ENCODE peak calls at places on chromosomes 4 and X, in four cellular contexts. One of them, this sample, is unnamed.

GRCh38 chr4:31518796-31519250 is 798.7 kb downstream of the PCDH7 start:
- DNase-seq in HL-60: no peak
- DNase-seq in K562: no peak
- DNase-seq in GM12878: no peak
- DNase-seq in this sample: no peak

GRCh38 chr4:59597536-59598232 is 1602.4 kb upstream of the ADGRL3 start:
- DNase-seq in HL-60: no peak
- DNase-seq in K562: no peak
- DNase-seq in GM12878: no peak
- DNase-seq in this sample: no peak

GRCh38 chrX:109841869-109842579 is 109.0 kb upstream of the ACSL4 start:
- DNase-seq in HL-60: no peak
- DNase-seq in K562: peak
- DNase-seq in GM12878: no peak
- DNase-seq in this sample: no peak

GRCh38 chrX:1537031-1537715 is at the start of gene P2RY8:
- DNase-seq in HL-60: peak
- DNase-seq in K562: no peak
- DNase-seq in GM12878: peak
- DNase-seq in this sample: no peak

GRCh38 chrX:107675823-107676555 is 47.7 kb downstream of the PRPS1 start:
- DNase-seq in HL-60: no peak
- DNase-seq in K562: no peak
- DNase-seq in GM12878: no peak
- DNase-seq in this sample: no peak

GRCh38 chr4:81743731-81744465 is 272.2 kb upstream of the RASGEF1B start:
- DNase-seq in HL-60: no peak
- DNase-seq in K562: no peak
- DNase-seq in GM12878: no peak
- DNase-seq in this sample: no peak

GRCh38 chrX:10117301-10117700 is 39.5 kb upstream of the CLCN4 start:
- DNase-seq in HL-60: no peak
- DNase-seq in K562: no peak
- DNase-seq in GM12878: no peak
- DNase-seq in this sample: no peak

GRCh38 chrX:19034025-19034424 is 50.1 kb upstream of the PHKA2 start:
- DNase-seq in HL-60: no peak
- DNase-seq in K562: no peak
- DNase-seq in GM12878: no peak
- DNase-seq in this sample: no peak

GRCh38 chr4:184757810-184758209 is 23.9 kb upstream of the CENPU start:
- DNase-seq in HL-60: no peak
- DNase-seq in K562: no peak
- DNase-seq in GM12878: no peak
- DNase-seq in this sample: no peak

GRCh38 chr4:53321151-53321987 is 44.5 kb downstream of the SCFD2 start:
- DNase-seq in HL-60: no peak
- DNase-seq in K562: no peak
- DNase-seq in GM12878: no peak
- DNase-seq in this sample: no peak

GRCh38 chr4:25966171-25966570 is 52.2 kb downstream of the SMIM20 start:
- DNase-seq in HL-60: peak
- DNase-seq in K562: no peak
- DNase-seq in GM12878: no peak
- DNase-seq in this sample: no peak

GRCh38 chr4:70925899-70926635 is 23.9 kb downstream of the MOB1B start:
- DNase-seq in HL-60: no peak
- DNase-seq in K562: no peak
- DNase-seq in GM12878: peak
- DNase-seq in this sample: no peak

GRCh38 chr4:152220201-152220666 is 315.7 kb downstream of the FBXW7 start:
- DNase-seq in HL-60: no peak
- DNase-seq in K562: no peak
- DNase-seq in GM12878: no peak
- DNase-seq in this sample: no peak

DNA sequence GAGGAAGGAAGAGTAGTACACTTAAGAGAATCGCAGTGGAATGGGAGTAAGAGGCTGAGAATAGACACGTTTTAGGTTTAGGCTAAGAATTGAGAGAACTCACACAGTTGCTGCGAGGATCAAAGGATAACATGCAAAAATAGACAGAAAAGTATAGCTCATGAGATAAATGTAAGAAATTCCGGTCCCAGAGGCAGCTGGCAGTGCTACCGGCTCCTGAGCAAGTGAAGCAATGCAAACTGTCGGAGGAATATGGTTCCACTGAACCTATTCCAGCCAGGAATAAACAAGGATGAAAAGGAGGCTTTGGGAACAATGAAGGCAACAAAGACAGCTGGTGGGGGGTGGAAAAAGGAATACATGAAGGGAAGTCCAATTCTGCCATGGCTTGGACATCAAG is 191.8 kb downstream of the QDPR start:
- DNase-seq in HL-60: no peak
- DNase-seq in K562: no peak
- DNase-seq in GM12878: no peak
- DNase-seq in this sample: no peak
- TF ChIP-seq POLR2AphosphoS5 in HL-60: no peak
- TF ChIP-seq POLR2AphosphoS5 in K562: no peak
- TF ChIP-seq POLR2AphosphoS5 in GM12878: no peak
- TF ChIP-seq POLR2AphosphoS5 in this sample: no peak

DNA sequence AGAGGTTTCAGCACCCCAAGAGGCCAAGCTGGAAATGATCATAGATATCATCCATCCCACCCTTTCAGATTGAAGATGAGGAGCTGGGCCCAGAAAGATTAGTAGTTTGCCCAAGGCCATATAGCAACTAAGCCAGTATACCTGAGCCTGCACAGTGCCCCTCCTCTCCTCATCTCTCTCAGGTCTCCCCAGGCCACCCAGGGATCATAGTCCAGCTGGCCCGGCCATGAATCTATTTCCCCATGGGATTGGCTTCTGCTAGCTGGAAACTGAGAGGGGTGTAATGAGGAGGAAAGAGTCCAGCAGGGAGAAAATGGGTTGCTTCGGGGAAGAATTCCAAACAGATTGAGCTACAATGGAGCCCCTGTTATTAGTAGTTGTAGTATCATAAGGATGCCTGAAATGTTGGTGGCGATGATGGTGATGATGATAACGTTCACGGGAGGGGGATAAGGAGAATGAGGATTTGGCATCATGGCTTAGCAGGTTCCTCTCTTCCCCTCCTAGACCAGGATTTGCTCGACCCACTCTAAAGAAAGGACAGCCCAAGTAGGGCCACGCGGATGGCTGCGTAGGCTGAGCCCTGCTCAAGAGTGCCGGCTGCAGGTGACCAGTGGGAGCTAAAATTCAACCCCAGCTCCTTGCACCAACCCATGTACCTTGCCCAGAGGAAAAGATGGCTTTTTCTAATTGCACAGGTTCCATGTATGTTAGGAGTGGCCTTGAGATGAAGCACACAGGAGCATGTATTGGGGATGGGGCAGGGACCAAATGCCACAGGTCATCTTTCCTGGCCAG is 117.8 kb upstream of the PJA1 start:
- DNase-seq in HL-60: no peak
- DNase-seq in K562: no peak
- DNase-seq in GM12878: no peak
- DNase-seq in this sample: no peak
- TF ChIP-seq SPI1 in HL-60: no peak
- TF ChIP-seq SPI1 in K562: no peak
- TF ChIP-seq SPI1 in GM12878: no peak
- TF ChIP-seq SPI1 in this sample: no peak

DNA sequence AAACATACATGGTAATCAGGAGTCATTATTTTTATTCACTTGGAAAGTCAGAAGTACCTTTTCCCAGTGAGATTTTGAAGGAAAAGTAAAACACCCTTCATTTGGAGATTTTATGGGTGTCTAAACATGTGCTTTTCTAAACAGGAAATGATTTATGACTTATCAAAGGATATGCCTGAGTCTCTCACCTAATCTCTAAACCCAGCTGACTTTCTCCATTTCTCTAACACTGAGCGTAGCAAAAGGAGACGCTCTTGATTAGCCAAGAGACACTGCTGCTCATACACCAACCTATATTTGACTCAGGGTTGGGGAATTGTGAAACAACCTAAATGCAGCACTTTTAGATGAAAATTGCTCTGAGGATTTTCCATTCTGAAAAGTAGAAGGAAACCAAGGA is 468.5 kb upstream of the FTHL17 start:
- DNase-seq in HL-60: no peak
- DNase-seq in K562: no peak
- DNase-seq in GM12878: no peak
- DNase-seq in this sample: no peak
- TF ChIP-seq POLR2AphosphoS5 in HL-60: no peak
- TF ChIP-seq POLR2AphosphoS5 in K562: no peak
- TF ChIP-seq POLR2AphosphoS5 in GM12878: no peak
- TF ChIP-seq POLR2AphosphoS5 in this sample: no peak

GRCh38 chrX:115452256-115452655 is 108.7 kb upstream of the PLS3 start:
- DNase-seq in HL-60: no peak
- DNase-seq in K562: no peak
- DNase-seq in GM12878: no peak
- DNase-seq in this sample: no peak

GRCh38 chrX:115448146-115448545 is 112.8 kb upstream of the PLS3 start:
- DNase-seq in HL-60: no peak
- DNase-seq in K562: no peak
- DNase-seq in GM12878: no peak
- DNase-seq in this sample: no peak

GRCh38 chrX:115449742-115450141 is 111.2 kb upstream of the PLS3 start:
- DNase-seq in HL-60: no peak
- DNase-seq in K562: no peak
- DNase-seq in GM12878: no peak
- DNase-seq in this sample: no peak
- TF ChIP-seq SPI1 in HL-60: no peak
- TF ChIP-seq SPI1 in K562: no peak
- TF ChIP-seq SPI1 in GM12878: no peak
- TF ChIP-seq SPI1 in this sample: no peak

GRCh38 chr4:105147226-105148151 is 813 bp downstream of the TET2 start:
- DNase-seq in HL-60: no peak
- DNase-seq in K562: peak
- DNase-seq in GM12878: no peak
- DNase-seq in this sample: no peak

GRCh38 chr4:105145059-105145912 is 1.4 kb upstream of the TET2 start:
- DNase-seq in HL-60: peak
- DNase-seq in K562: no peak
- DNase-seq in GM12878: no peak
- DNase-seq in this sample: no peak

GRCh38 chr4:105149771-105150170 is 3.1 kb downstream of the TET2 start:
- DNase-seq in HL-60: no peak
- DNase-seq in K562: no peak
- DNase-seq in GM12878: no peak
- DNase-seq in this sample: no peak

GRCh38 chr4:105145913-105146285 is 777 bp upstream of the TET2 start:
- DNase-seq in HL-60: no peak
- DNase-seq in K562: no peak
- DNase-seq in GM12878: no peak
- DNase-seq in this sample: no peak

GRCh38 chr4:105146286-105147219 is at the start of gene TET2:
- DNase-seq in HL-60: peak
- DNase-seq in K562: peak
- DNase-seq in GM12878: peak
- DNase-seq in this sample: peak
- TF ChIP-seq POLR2AphosphoS5 in HL-60: peak
- TF ChIP-seq POLR2AphosphoS5 in K562: peak
- TF ChIP-seq POLR2AphosphoS5 in GM12878: peak
- TF ChIP-seq POLR2AphosphoS5 in this sample: peak

DNA sequence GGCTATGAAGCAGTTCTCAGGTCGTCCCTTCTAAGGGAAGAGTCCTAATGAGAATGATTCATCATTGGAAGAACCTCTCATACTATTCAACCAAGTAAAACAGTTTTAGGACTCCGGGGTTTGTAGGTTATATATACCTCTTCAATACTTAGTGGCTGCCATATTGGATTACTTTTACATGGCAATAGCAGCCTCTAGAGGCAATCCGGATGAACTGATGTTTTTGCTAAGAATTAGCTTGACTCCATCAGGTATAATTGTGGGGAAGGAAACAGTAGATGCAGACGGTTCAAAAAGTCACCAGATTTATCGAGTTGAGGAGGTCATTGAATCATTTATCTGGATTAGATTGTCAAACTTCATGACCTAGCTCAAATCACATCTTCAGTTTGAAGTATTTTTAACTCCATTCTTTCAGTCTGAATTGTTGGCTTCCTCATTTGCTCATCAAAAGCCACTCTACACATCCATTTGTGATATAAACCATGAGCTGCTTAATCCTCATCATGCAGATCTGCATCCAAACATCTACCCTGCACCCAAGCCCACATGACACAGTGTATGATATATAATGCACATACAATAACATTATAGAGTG is 28.4 kb downstream of the GUCY1B1 start:
- DNase-seq in HL-60: no peak
- DNase-seq in K562: no peak
- DNase-seq in GM12878: peak
- DNase-seq in this sample: no peak
- TF ChIP-seq SPI1 in HL-60: no peak
- TF ChIP-seq SPI1 in K562: no peak
- TF ChIP-seq SPI1 in GM12878: no peak
- TF ChIP-seq SPI1 in this sample: no peak

This sample was measured in GM12891.